ENCODE peak calls at places on chromosomes 7 and 10, in seven cellular contexts. One of them, this sample, is unnamed.

GRCh38 chr7:48188776-48189520 is 17.7 kb downstream of the ABCA13 start:
- DNase-seq in LHCN-M2: peak; percentile 59
- DNase-seq in HuH-7.5: no peak
- DNase-seq in myocyte: peak; percentile 40
- DNase-seq in activated naive CD4-positive, alpha-beta T cell: no peak
- DNase-seq in CD4-positive, alpha-beta T cell: no peak
- DNase-seq in neural crest cell: no peak
- DNase-seq in this sample: no peak

GRCh38 chr10:58622286-58622685 is 109.6 kb downstream of the BICC1 start:
- DNase-seq in LHCN-M2: no peak
- DNase-seq in neural crest cell: no peak
- DNase-seq in CD4-positive, alpha-beta T cell: no peak
- DNase-seq in HuH-7.5: no peak
- DNase-seq in activated naive CD4-positive, alpha-beta T cell: no peak
- DNase-seq in myocyte: no peak
- DNase-seq in this sample: no peak

GRCh38 chr7:157268540-157268939 is 68.3 kb upstream of the DNAJB6 start:
- DNase-seq in myocyte: no peak
- DNase-seq in HuH-7.5: no peak
- DNase-seq in activated naive CD4-positive, alpha-beta T cell: no peak
- DNase-seq in CD4-positive, alpha-beta T cell: no peak
- DNase-seq in LHCN-M2: peak; percentile 27
- DNase-seq in neural crest cell: no peak
- DNase-seq in this sample: no peak

GRCh38 chr10:27153325-27153724 is 859 bp downstream of the YME1L1 start:
- DNase-seq in activated naive CD4-positive, alpha-beta T cell: no peak
- DNase-seq in LHCN-M2: no peak
- DNase-seq in CD4-positive, alpha-beta T cell: no peak
- DNase-seq in HuH-7.5: no peak
- DNase-seq in neural crest cell: no peak
- DNase-seq in myocyte: no peak
- DNase-seq in this sample: no peak

GRCh38 chr7:80875537-80876120 is 43.2 kb downstream of the SEMA3C start:
- DNase-seq in activated naive CD4-positive, alpha-beta T cell: no peak
- DNase-seq in CD4-positive, alpha-beta T cell: no peak
- DNase-seq in neural crest cell: no peak
- DNase-seq in HuH-7.5: no peak
- DNase-seq in LHCN-M2: no peak
- DNase-seq in myocyte: no peak
- DNase-seq in this sample: no peak

GRCh38 chr10:50679149-50679548 is 55.4 kb upstream of the SGMS1 start:
- DNase-seq in activated naive CD4-positive, alpha-beta T cell: no peak
- DNase-seq in LHCN-M2: no peak
- DNase-seq in CD4-positive, alpha-beta T cell: no peak
- DNase-seq in HuH-7.5: no peak
- DNase-seq in myocyte: no peak
- DNase-seq in neural crest cell: no peak
- DNase-seq in this sample: no peak

GRCh38 chr7:92609921-92610518 is 19.8 kb upstream of the FAM133B start:
- DNase-seq in myocyte: no peak
- DNase-seq in neural crest cell: no peak
- DNase-seq in CD4-positive, alpha-beta T cell: no peak
- DNase-seq in LHCN-M2: peak; percentile 71
- DNase-seq in activated naive CD4-positive, alpha-beta T cell: no peak
- DNase-seq in HuH-7.5: no peak
- DNase-seq in this sample: no peak

GRCh38 chr7:120799813-120800483 is 58.0 kb downstream of the TSPAN12 start:
- DNase-seq in HuH-7.5: no peak
- DNase-seq in myocyte: no peak
- DNase-seq in CD4-positive, alpha-beta T cell: no peak
- DNase-seq in neural crest cell: no peak
- DNase-seq in activated naive CD4-positive, alpha-beta T cell: no peak
- DNase-seq in LHCN-M2: no peak
- DNase-seq in this sample: no peak

GRCh38 chr7:37212051-37212450 is 236.6 kb downstream of the ELMO1 start:
- DNase-seq in CD4-positive, alpha-beta T cell: no peak
- DNase-seq in LHCN-M2: no peak
- DNase-seq in neural crest cell: no peak
- DNase-seq in HuH-7.5: no peak
- DNase-seq in activated naive CD4-positive, alpha-beta T cell: no peak
- DNase-seq in myocyte: no peak
- DNase-seq in this sample: no peak

GRCh38 chr7:44678468-44679179 is 70.0 kb upstream of the ZMIZ2 start:
- DNase-seq in activated naive CD4-positive, alpha-beta T cell: no peak
- DNase-seq in HuH-7.5: peak; percentile 46
- DNase-seq in myocyte: peak; percentile 35
- DNase-seq in LHCN-M2: peak; percentile 65
- DNase-seq in CD4-positive, alpha-beta T cell: no peak
- DNase-seq in neural crest cell: no peak
- DNase-seq in this sample: no peak

GRCh38 chr7:6436385-6436685 is 11.4 kb downstream of the DAGLB start:
- DNase-seq in CD4-positive, alpha-beta T cell: peak; percentile 21
- DNase-seq in HuH-7.5: no peak
- DNase-seq in LHCN-M2: no peak
- DNase-seq in neural crest cell: no peak
- DNase-seq in activated naive CD4-positive, alpha-beta T cell: no peak
- DNase-seq in myocyte: no peak
- DNase-seq in this sample: no peak

GRCh38 chr7:101733713-101734475 is 83.5 kb upstream of the CUX1 start:
- DNase-seq in LHCN-M2: peak; percentile 53
- DNase-seq in neural crest cell: peak; percentile 29
- DNase-seq in CD4-positive, alpha-beta T cell: no peak
- DNase-seq in activated naive CD4-positive, alpha-beta T cell: no peak
- DNase-seq in HuH-7.5: peak; percentile 85
- DNase-seq in myocyte: peak; percentile 82
- DNase-seq in this sample: no peak

GRCh38 chr7:51262796-51263519 is 53.7 kb downstream of the COBL start:
- DNase-seq in activated naive CD4-positive, alpha-beta T cell: no peak
- DNase-seq in HuH-7.5: no peak
- DNase-seq in neural crest cell: no peak
- DNase-seq in CD4-positive, alpha-beta T cell: no peak
- DNase-seq in LHCN-M2: no peak
- DNase-seq in myocyte: no peak
- DNase-seq in this sample: no peak

GRCh38 chr7:150828384-150828783 is 23.9 kb upstream of the AOC1 start:
- DNase-seq in LHCN-M2: no peak
- DNase-seq in neural crest cell: no peak
- DNase-seq in HuH-7.5: no peak
- DNase-seq in activated naive CD4-positive, alpha-beta T cell: no peak
- DNase-seq in CD4-positive, alpha-beta T cell: no peak
- DNase-seq in myocyte: no peak
- DNase-seq in this sample: no peak

GRCh38 chr10:100751211-100751933 is 6.0 kb downstream of the PAX2 start:
- DNase-seq in CD4-positive, alpha-beta T cell: no peak
- DNase-seq in HuH-7.5: no peak
- DNase-seq in neural crest cell: no peak
- DNase-seq in myocyte: no peak
- DNase-seq in activated naive CD4-positive, alpha-beta T cell: no peak
- DNase-seq in LHCN-M2: no peak
- DNase-seq in this sample: no peak

GRCh38 chr7:108585843-108586242 is 16.2 kb downstream of the DNAJB9 start:
- DNase-seq in LHCN-M2: no peak
- DNase-seq in activated naive CD4-positive, alpha-beta T cell: no peak
- DNase-seq in CD4-positive, alpha-beta T cell: no peak
- DNase-seq in HuH-7.5: no peak
- DNase-seq in neural crest cell: no peak
- DNase-seq in myocyte: peak; percentile 22
- DNase-seq in this sample: no peak

GRCh38 chr10:79196470-79197461 is 128.0 kb downstream of the ZMIZ1 start:
- DNase-seq in activated naive CD4-positive, alpha-beta T cell: peak; percentile 71
- DNase-seq in myocyte: peak; percentile 66
- DNase-seq in CD4-positive, alpha-beta T cell: peak; percentile 66
- DNase-seq in LHCN-M2: peak; percentile 38
- DNase-seq in HuH-7.5: peak; percentile 82
- DNase-seq in neural crest cell: peak; percentile 85
- DNase-seq in this sample: peak; percentile 41

GRCh38 chr10:15339857-15340256 is 31.2 kb downstream of the FAM171A1 start:
- DNase-seq in HuH-7.5: no peak
- DNase-seq in activated naive CD4-positive, alpha-beta T cell: no peak
- DNase-seq in LHCN-M2: no peak
- DNase-seq in neural crest cell: no peak
- DNase-seq in CD4-positive, alpha-beta T cell: no peak
- DNase-seq in myocyte: no peak
- DNase-seq in this sample: no peak

GRCh38 chr10:49613160-49613881 is 516 bp upstream of the CHAT start:
- DNase-seq in activated naive CD4-positive, alpha-beta T cell: no peak
- DNase-seq in neural crest cell: no peak
- DNase-seq in myocyte: no peak
- DNase-seq in LHCN-M2: no peak
- DNase-seq in HuH-7.5: no peak
- DNase-seq in CD4-positive, alpha-beta T cell: no peak
- DNase-seq in this sample: no peak

GRCh38 chr7:140638311-140638791 is 2.3 kb downstream of the DENND2A start:
- DNase-seq in HuH-7.5: no peak
- DNase-seq in CD4-positive, alpha-beta T cell: no peak
- DNase-seq in LHCN-M2: no peak
- DNase-seq in neural crest cell: no peak
- DNase-seq in myocyte: no peak
- DNase-seq in activated naive CD4-positive, alpha-beta T cell: no peak
- DNase-seq in this sample: no peak

GRCh38 chr7:155276032-155276799 is 21.5 kb upstream of the INSIG1 start:
- DNase-seq in HuH-7.5: no peak
- DNase-seq in myocyte: no peak
- DNase-seq in neural crest cell: no peak
- DNase-seq in activated naive CD4-positive, alpha-beta T cell: no peak
- DNase-seq in CD4-positive, alpha-beta T cell: no peak
- DNase-seq in LHCN-M2: no peak
- DNase-seq in this sample: no peak

GRCh38 chr10:80108576-80109239 is 23.8 kb upstream of the PLAC9 start:
- DNase-seq in activated naive CD4-positive, alpha-beta T cell: no peak
- DNase-seq in myocyte: no peak
- DNase-seq in LHCN-M2: no peak
- DNase-seq in HuH-7.5: no peak
- DNase-seq in neural crest cell: no peak
- DNase-seq in CD4-positive, alpha-beta T cell: no peak
- DNase-seq in this sample: no peak

GRCh38 chr7:122212754-122213153 is 68.7 kb upstream of the AASS start:
- DNase-seq in myocyte: no peak
- DNase-seq in neural crest cell: no peak
- DNase-seq in activated naive CD4-positive, alpha-beta T cell: no peak
- DNase-seq in CD4-positive, alpha-beta T cell: no peak
- DNase-seq in LHCN-M2: no peak
- DNase-seq in HuH-7.5: no peak
- DNase-seq in this sample: no peak

GRCh38 chr10:97081621-97082235 is 104.0 kb downstream of the SLIT1 start:
- DNase-seq in CD4-positive, alpha-beta T cell: peak; percentile 42
- DNase-seq in myocyte: peak; percentile 70
- DNase-seq in neural crest cell: peak; percentile 82
- DNase-seq in HuH-7.5: peak; percentile 81
- DNase-seq in activated naive CD4-positive, alpha-beta T cell: peak; percentile 20
- DNase-seq in LHCN-M2: peak; percentile 50
- DNase-seq in this sample: no peak

GRCh38 chr10:78948616-78949015 is 120.2 kb upstream of the ZMIZ1 start:
- DNase-seq in LHCN-M2: peak; percentile 58
- DNase-seq in neural crest cell: no peak
- DNase-seq in HuH-7.5: no peak
- DNase-seq in myocyte: peak; percentile 87
- DNase-seq in activated naive CD4-positive, alpha-beta T cell: no peak
- DNase-seq in CD4-positive, alpha-beta T cell: no peak
- DNase-seq in this sample: no peak

GRCh38 chr7:155533827-155534690 is 12.3 kb downstream of the CNPY1 start:
- DNase-seq in activated naive CD4-positive, alpha-beta T cell: no peak
- DNase-seq in neural crest cell: peak; percentile 69
- DNase-seq in LHCN-M2: no peak
- DNase-seq in HuH-7.5: peak; percentile 89
- DNase-seq in CD4-positive, alpha-beta T cell: no peak
- DNase-seq in myocyte: no peak
- DNase-seq in this sample: no peak

GRCh38 chr10:111267673-111268072 is 190.8 kb downstream of the ADRA2A start:
- DNase-seq in HuH-7.5: no peak
- DNase-seq in neural crest cell: no peak
- DNase-seq in CD4-positive, alpha-beta T cell: no peak
- DNase-seq in myocyte: no peak
- DNase-seq in LHCN-M2: no peak
- DNase-seq in activated naive CD4-positive, alpha-beta T cell: no peak
- DNase-seq in this sample: no peak

GRCh38 chr10:71766717-71767419 is 6.5 kb downstream of the VSIR start:
- DNase-seq in neural crest cell: no peak
- DNase-seq in CD4-positive, alpha-beta T cell: no peak
- DNase-seq in myocyte: peak; percentile 99
- DNase-seq in HuH-7.5: peak; percentile 58
- DNase-seq in LHCN-M2: peak; percentile 98
- DNase-seq in activated naive CD4-positive, alpha-beta T cell: no peak
- DNase-seq in this sample: no peak

GRCh38 chr7:51477819-51478218 is 161.2 kb upstream of the COBL start:
- DNase-seq in CD4-positive, alpha-beta T cell: no peak
- DNase-seq in neural crest cell: no peak
- DNase-seq in myocyte: no peak
- DNase-seq in LHCN-M2: no peak
- DNase-seq in HuH-7.5: no peak
- DNase-seq in activated naive CD4-positive, alpha-beta T cell: no peak
- DNase-seq in this sample: no peak

GRCh38 chr7:30867483-30867882 is 44.2 kb upstream of the AQP1 start:
- DNase-seq in neural crest cell: no peak
- DNase-seq in CD4-positive, alpha-beta T cell: no peak
- DNase-seq in activated naive CD4-positive, alpha-beta T cell: no peak
- DNase-seq in myocyte: no peak
- DNase-seq in HuH-7.5: peak; percentile 44
- DNase-seq in LHCN-M2: no peak
- DNase-seq in this sample: no peak

GRCh38 chr10:89032141-89032814 is 41.7 kb downstream of the FAS start:
- DNase-seq in HuH-7.5: no peak
- DNase-seq in CD4-positive, alpha-beta T cell: no peak
- DNase-seq in LHCN-M2: peak; percentile 66
- DNase-seq in activated naive CD4-positive, alpha-beta T cell: no peak
- DNase-seq in myocyte: no peak
- DNase-seq in neural crest cell: no peak
- DNase-seq in this sample: no peak

GRCh38 chr7:139777304-139777890 is 401 bp downstream of the HIPK2 start:
- DNase-seq in activated naive CD4-positive, alpha-beta T cell: peak; percentile 19
- DNase-seq in CD4-positive, alpha-beta T cell: peak; percentile 31
- DNase-seq in LHCN-M2: peak; percentile 33
- DNase-seq in HuH-7.5: peak; percentile 41
- DNase-seq in neural crest cell: peak; percentile 18
- DNase-seq in myocyte: peak; percentile 49
- DNase-seq in this sample: no peak

GRCh38 chr7:114997487-114998404 is 75.9 kb downstream of the MDFIC start:
- DNase-seq in HuH-7.5: no peak
- DNase-seq in neural crest cell: no peak
- DNase-seq in activated naive CD4-positive, alpha-beta T cell: no peak
- DNase-seq in CD4-positive, alpha-beta T cell: no peak
- DNase-seq in LHCN-M2: peak; percentile 41
- DNase-seq in myocyte: no peak
- DNase-seq in this sample: no peak